ENCODE peak calls at places on chromosome 11, in four cellular contexts. E is hippocampal formation; C is stimulated activated CD4-positive, alpha-beta T cell treated with anti-CD3 and anti-CD28 coated beads, Interleukin-1b, Interleukin-23, amount 100 ng/mL, for 24 hours; L is astrocyte of the spinal cord. I is an unnamed sample.

GRCh38 chr11:22711212-22711770 is 44.9 kb downstream of the GAS2 start:
- DNase-seq in E (no peak), C (no peak), L (no peak), I (no peak)

GRCh38 chr11:2213890-2214526 is 42.4 kb upstream of the TH start:
- DNase-seq in L (no peak), E (no peak), C (no peak), I (peak; percentile 63)

GRCh38 chr11:1486054-1486825 is at the start of gene MOB2:
- DNase-seq in L (no peak), C (no peak), E (peak; percentile 2), I (peak; percentile 81)

GRCh38 chr11:114738954-114739353 is 60.6 kb downstream of the NXPE2 start:
- DNase-seq in E (peak; percentile 2), L (peak; percentile 39), C (no peak), I (peak; percentile 36)

GRCh38 chr11:60950933-60951610 is 904 bp downstream of the SLC15A3 start:
- DNase-seq in C (no peak), E (no peak), L (no peak), I (peak; percentile 81)

GRCh38 chr11:110835103-110835502 is 122.9 kb upstream of the ARHGAP20 start:
- DNase-seq in E (no peak), L (no peak), C (no peak), I (no peak)

GRCh38 chr11:120400564-120401364 is 64.6 kb downstream of the ARHGEF12 start:
- DNase-seq in E (no peak), L (peak; percentile 98), C (no peak), I (no peak)

GRCh38 chr11:123247498-123247799 is 52.4 kb upstream of the CLMP start:
- DNase-seq in E (no peak), L (no peak), C (no peak), I (no peak)

GRCh38 chr11:12362857-12363256 is 14.5 kb upstream of the PARVA start:
- DNase-seq in E (no peak), L (no peak), C (no peak), I (no peak)

GRCh38 chr11:110525883-110526282 is 96.1 kb downstream of the FDX1 start:
- DNase-seq in C (no peak), L (peak; percentile 72), E (no peak), I (no peak)

GRCh38 chr11:60921259-60921658 is 3.0 kb upstream of the TMEM132A start:
- DNase-seq in C (no peak), E (no peak), L (no peak), I (no peak)

GRCh38 chr11:18684267-18684666 is 14.3 kb upstream of the TMEM86A start:
- DNase-seq in L (no peak), C (no peak), E (no peak), I (no peak)

GRCh38 chr11:130439160-130439519 is 9.3 kb upstream of the ADAMTS15 start:
- DNase-seq in E (no peak), C (no peak), L (no peak), I (no peak)

GRCh38 chr11:27721505-27722116 is 21.4 kb upstream of the BDNF start:
- DNase-seq in E (no peak), C (no peak), L (no peak), I (no peak)

GRCh38 chr11:126115820-126116319 is 53.2 kb upstream of the CDON start:
- DNase-seq in C (no peak), E (no peak), L (peak; percentile 78), I (peak; percentile 68)

GRCh38 chr11:94623120-94623735 is 56.1 kb downstream of the PIWIL4 start:
- DNase-seq in C (no peak), L (peak; percentile 82), E (peak; percentile 57), I (peak; percentile 76)

GRCh38 chr11:12137938-12138731 is 27.7 kb downstream of the MICAL2 start:
- DNase-seq in C (no peak), E (no peak), L (peak; percentile 99), I (peak; percentile 49)

GRCh38 chr11:117829369-117829725 is 4.8 kb upstream of the FXYD2 start:
- DNase-seq in E (no peak), L (no peak), C (no peak), I (peak; percentile 41)

GRCh38 chr11:8839306-8839956 is 71.6 kb upstream of the AKIP1 start:
- DNase-seq in L (peak; percentile 3), E (no peak), C (no peak), I (no peak)

GRCh38 chr11:27423125-27423524 is 49.5 kb downstream of the LGR4 start:
- DNase-seq in L (no peak), E (no peak), C (no peak), I (no peak)

GRCh38 chr11:12166299-12167092 is 56.1 kb downstream of the MICAL2 start:
- DNase-seq in E (no peak), L (no peak), C (no peak), I (no peak)

GRCh38 chr11:75557649-75558494 is 4.2 kb upstream of the SERPINH1 start:
- DNase-seq in C (no peak), E (no peak), L (peak; percentile 88), I (no peak)

GRCh38 chr11:114251797-114252327 is 44.3 kb upstream of the NNMT start:
- DNase-seq in L (no peak), C (no peak), E (no peak), I (peak; percentile 91)

GRCh38 chr11:64971421-64972233 is at the start of gene MAJIN:
- DNase-seq in E (no peak), C (peak; percentile 80), L (peak; percentile 62), I (peak; percentile 66)

GRCh38 chr11:67303132-67303988 is at the start of gene SSH3:
- DNase-seq in L (peak; percentile 54), E (peak; percentile 44), C (no peak), I (peak; percentile 97)

GRCh38 chr11:71963468-71963867 is 34.6 kb downstream of the RNF121 start:
- DNase-seq in E (no peak), L (no peak), C (no peak), I (no peak)

GRCh38 chr11:68047437-68048290 is 8.8 kb downstream of the TCIRG1 start:
- DNase-seq in C (no peak), L (no peak), E (no peak), I (peak; percentile 64)

GRCh38 chr11:78386551-78386950 is 31.1 kb downstream of the GAB2 start:
- DNase-seq in C (no peak), L (no peak), E (no peak), I (no peak)

GRCh38 chr11:26063915-26064314 is 268.0 kb upstream of the ANO3 start:
- DNase-seq in L (no peak), C (no peak), E (no peak), I (no peak)

GRCh38 chr11:67646535-67647336 is 3.8 kb downstream of the ACY3 start:
- DNase-seq in L (no peak), E (no peak), C (no peak), I (peak; percentile 43)

GRCh38 chr11:9002920-9003572 is 755 bp downstream of the NRIP3 start:
- DNase-seq in L (no peak), C (no peak), E (no peak), I (peak; percentile 40)

GRCh38 chr11:45993438-45994064 is 71.1 kb downstream of the LARGE2 start:
- DNase-seq in C (no peak), L (peak; percentile 19), E (peak; percentile 83), I (no peak)

GRCh38 chr11:7278314-7278917 is 26.7 kb downstream of the SYT9 start:
- DNase-seq in E (peak; percentile 22), L (peak; percentile 29), C (no peak), I (peak; percentile 30)

GRCh38 chr11:56521955-56522354 is 21.1 kb downstream of the OR5M11 start:
- DNase-seq in L (no peak), C (no peak), E (no peak), I (peak; percentile 15)

GRCh38 chr11:57251491-57252104 is 14.5 kb upstream of the APLNR start:
- DNase-seq in L (peak; percentile 16), E (no peak), C (no peak), I (no peak)

GRCh38 chr11:119617343-119617713 is 111.7 kb downstream of the NECTIN1 start:
- DNase-seq in L (no peak), C (no peak), E (no peak), I (peak; percentile 43)

GRCh38 chr11:2884424-2884815 is 1.2 kb downstream of the CDKN1C start:
- DNase-seq in C (no peak), E (no peak), L (peak; percentile 29), I (peak; percentile 93)

I was measured in H7.